ENCODE peak calls at places on chromosomes 11 and 22, in seven cellular contexts. X is WTC11, J is NCI-H1436 treated with DMSO at 0.1 percent for 48 hours, I is GM03348, L is cardiac muscle cell, G is sciatic nerve, O is AG09309. E is an unnamed sample.

GRCh38 chr11:20000022-20000392 is 160.3 kb downstream of the DBX1 start:
- DNase-seq in X (no peak), J (no peak), I (no peak), L (no peak), G (no peak), O (no peak), E (no peak)

GRCh38 chr11:36945384-36945783 is 347.3 kb upstream of the RAG2 start:
- DNase-seq in X (no peak), J (no peak), I (peak), L (peak), G (no peak), O (no peak), E (no peak)

GRCh38 chr11:123607781-123608180 is 46.6 kb downstream of the SCN3B start:
- DNase-seq in X (no peak), J (no peak), I (no peak), L (no peak), G (no peak), O (no peak), E (no peak)

GRCh38 chr11:6864436-6864835 is 1.6 kb downstream of the OR10A2 start:
- DNase-seq in X (no peak), J (no peak), I (peak), L (no peak), G (no peak), O (no peak), E (no peak)

GRCh38 chr11:9565822-9566560 is 7.5 kb upstream of the WEE1 start:
- DNase-seq in X (peak), J (no peak), I (peak), L (peak), G (no peak), O (peak), E (peak)

GRCh38 chr22:22941831-22942510 is 54.4 kb downstream of the IGLL5 start:
- DNase-seq in X (peak), J (no peak), I (no peak), L (no peak), G (peak), O (no peak), E (no peak)

GRCh38 chr11:121095561-121095960 is 5.5 kb upstream of the TECTA start:
- DNase-seq in X (no peak), J (no peak), I (no peak), L (no peak), G (no peak), O (no peak), E (peak)

GRCh38 chr11:74470526-74470925 is 3.2 kb upstream of the KCNE3 start:
- DNase-seq in X (no peak), J (no peak), I (no peak), L (no peak), G (no peak), O (no peak), E (no peak)

GRCh38 chr11:46222485-46223251 is 54.8 kb upstream of the CREB3L1 start:
- DNase-seq in X (no peak), J (no peak), I (peak), L (no peak), G (no peak), O (no peak), E (no peak)

GRCh38 chr11:539971-540481 is 2.7 kb downstream of the LRRC56 start:
- DNase-seq in X (no peak), J (no peak), I (no peak), L (no peak), G (no peak), O (no peak), E (no peak)

GRCh38 chr22:50260801-50261614 is 475 bp downstream of the MAPK12 start:
- DNase-seq in X (peak), J (no peak), I (peak), L (peak), G (no peak), O (no peak), E (no peak)

GRCh38 chr11:58195939-58196338 is 7.1 kb downstream of the OR9Q2 start:
- DNase-seq in X (no peak), J (no peak), I (no peak), L (no peak), G (no peak), O (no peak), E (no peak)

GRCh38 chr11:35146074-35146521 is 7.1 kb downstream of the CD44 start:
- DNase-seq in X (no peak), J (no peak), I (no peak), L (no peak), G (no peak), O (no peak), E (no peak)

GRCh38 chr11:72100462-72100861 is 2.6 kb downstream of the LAMTOR1 start:
- DNase-seq in X (no peak), J (no peak), I (no peak), L (no peak), G (no peak), O (no peak), E (peak)

E was measured in ELF-1.